ENCODE peak calls at places on chromosomes 2 and 18, in four cellular contexts. J, Y, G and R are unnamed samples.
A peak's percentile ranks its signal among the peaks of the same experiment; 100 is the strongest.

GRCh38 chr2:66439291-66440010 is 4.5 kb downstream of the MEIS1 start:
- DNase-seq in Y (no peak), J (no peak), G (no peak), R (no peak)

GRCh38 chr2:62074233-62074632 is 121.7 kb upstream of the B3GNT2 start:
- DNase-seq in G (peak; percentile 10), J (no peak), Y (no peak), R (no peak)

GRCh38 chr2:47485751-47486300 is 82.9 kb downstream of the MSH2 start:
- DNase-seq in J (no peak), Y (no peak), G (no peak), R (no peak)

GRCh38 chr18:9782073-9782857 is 74.2 kb downstream of the RAB31 start:
- DNase-seq in G (no peak), Y (no peak), J (peak; percentile 52), R (peak; percentile 18)

GRCh38 chr2:16223481-16224177 is 283.3 kb downstream of the MYCN start:
- DNase-seq in Y (no peak), G (no peak), J (no peak), R (no peak)

GRCh38 chr18:12420831-12421421 is 13.2 kb downstream of the PRELID3A start:
- DNase-seq in G (peak; percentile 59), Y (no peak), J (peak; percentile 45), R (no peak)

GRCh38 chr18:76557026-76557575 is 62.1 kb upstream of the ZNF516 start:
- DNase-seq in G (no peak), J (no peak), Y (no peak), R (no peak)

GRCh38 chr18:75170916-75171315 is 38.0 kb downstream of the PTGR3 start:
- DNase-seq in J (no peak), G (no peak), Y (no peak), R (no peak)

GRCh38 chr2:239223330-239224248 is 177.2 kb downstream of the HDAC4 start:
- DNase-seq in Y (no peak), J (peak; percentile 47), G (no peak), R (no peak)

GRCh38 chr2:150612957-150613710 is 125.7 kb upstream of the RND3 start:
- DNase-seq in J (no peak), Y (no peak), G (no peak), R (no peak)

GRCh38 chr2:45067859-45068642 is 58.8 kb upstream of the SIX2 start:
- DNase-seq in G (peak; percentile 30), Y (no peak), J (peak; percentile 45), R (no peak)

GRCh38 chr18:59957957-59958356 is 58.2 kb downstream of the PMAIP1 start:
- DNase-seq in Y (peak; percentile 97), G (no peak), J (peak; percentile 30), R (peak; percentile 30)

GRCh38 chr2:27496357-27497287 is at the start of gene GCKR:
- DNase-seq in J (peak; percentile 46), G (no peak), Y (no peak), R (no peak)

GRCh38 chr18:9094307-9095226 is 7.9 kb upstream of the NDUFV2 start:
- DNase-seq in G (no peak), J (peak; percentile 70), Y (no peak), R (peak; percentile 59)

GRCh38 chr2:47339745-47340541 is 63.0 kb upstream of the MSH2 start:
- DNase-seq in J (no peak), Y (peak; percentile 35), G (no peak), R (no peak)

GRCh38 chr2:72278046-72278445 is 130.4 kb upstream of the CYP26B1 start:
- DNase-seq in J (peak; percentile 29), Y (no peak), G (no peak), R (peak; percentile 45)